ENCODE peak calls at places on chromosomes 7 and 10, in nine cellular contexts. One of them, this sample, is unnamed.
A peak's percentile ranks its signal among the peaks of the same experiment; 100 is the strongest.

GRCh38 chr7:120941064-120941463 is 9.5 kb upstream of the ING3 start:
- DNase-seq in MCF 10A: peak; percentile 16
- DNase-seq in hepatocyte: no peak
- DNase-seq in IMR-90: no peak
- DNase-seq in PC-9: no peak
- DNase-seq in BJ: no peak
- DNase-seq in epithelial cell of proximal tubule: no peak
- DNase-seq in astrocyte of the cerebellum: no peak
- DNase-seq in GM06990: no peak
- DNase-seq in this sample: no peak

GRCh38 chr10:47024399-47025252 is 113.4 kb downstream of the PTPN20 start:
- DNase-seq in MCF 10A: peak; percentile 67
- DNase-seq in hepatocyte: peak; percentile 81
- DNase-seq in IMR-90: peak; percentile 62
- DNase-seq in PC-9: peak; percentile 50
- DNase-seq in BJ: no peak
- DNase-seq in epithelial cell of proximal tubule: no peak
- DNase-seq in astrocyte of the cerebellum: peak; percentile 39
- DNase-seq in GM06990: peak; percentile 28
- DNase-seq in this sample: peak; percentile 95

GRCh38 chr7:100372256-100372655 is 1.0 kb upstream of the PILRA start:
- DNase-seq in MCF 10A: no peak
- DNase-seq in hepatocyte: peak; percentile 34
- DNase-seq in IMR-90: peak; percentile 69
- DNase-seq in PC-9: no peak
- DNase-seq in BJ: no peak
- DNase-seq in epithelial cell of proximal tubule: no peak
- DNase-seq in astrocyte of the cerebellum: no peak
- DNase-seq in GM06990: no peak
- DNase-seq in this sample: no peak

GRCh38 chr10:119025336-119025735 is 4.2 kb upstream of the NANOS1 start:
- DNase-seq in MCF 10A: peak; percentile 88
- DNase-seq in hepatocyte: peak; percentile 69
- DNase-seq in IMR-90: peak; percentile 64
- DNase-seq in PC-9: peak; percentile 85
- DNase-seq in BJ: no peak
- DNase-seq in epithelial cell of proximal tubule: no peak
- DNase-seq in astrocyte of the cerebellum: peak; percentile 67
- DNase-seq in GM06990: no peak
- DNase-seq in this sample: no peak

GRCh38 chr7:45704683-45705016 is 130.5 kb downstream of the ADCY1 start:
- DNase-seq in MCF 10A: no peak
- DNase-seq in hepatocyte: no peak
- DNase-seq in IMR-90: no peak
- DNase-seq in PC-9: no peak
- DNase-seq in BJ: no peak
- DNase-seq in epithelial cell of proximal tubule: no peak
- DNase-seq in astrocyte of the cerebellum: no peak
- DNase-seq in GM06990: no peak
- DNase-seq in this sample: no peak

GRCh38 chr10:101902032-101902799 is 58.6 kb upstream of the KCNIP2 start:
- DNase-seq in MCF 10A: no peak
- DNase-seq in hepatocyte: no peak
- DNase-seq in IMR-90: no peak
- DNase-seq in PC-9: no peak
- DNase-seq in BJ: no peak
- DNase-seq in epithelial cell of proximal tubule: no peak
- DNase-seq in astrocyte of the cerebellum: no peak
- DNase-seq in GM06990: peak; percentile 44
- DNase-seq in this sample: no peak

GRCh38 chr7:158723266-158723665 is 18.7 kb upstream of the NCAPG2 start:
- DNase-seq in MCF 10A: no peak
- DNase-seq in hepatocyte: no peak
- DNase-seq in IMR-90: no peak
- DNase-seq in PC-9: no peak
- DNase-seq in BJ: no peak
- DNase-seq in epithelial cell of proximal tubule: no peak
- DNase-seq in astrocyte of the cerebellum: no peak
- DNase-seq in GM06990: no peak
- DNase-seq in this sample: no peak

GRCh38 chr10:31399171-31399570 is 80.2 kb downstream of the ZEB1 start:
- DNase-seq in MCF 10A: no peak
- DNase-seq in hepatocyte: no peak
- DNase-seq in IMR-90: no peak
- DNase-seq in PC-9: no peak
- DNase-seq in BJ: no peak
- DNase-seq in epithelial cell of proximal tubule: no peak
- DNase-seq in astrocyte of the cerebellum: no peak
- DNase-seq in GM06990: no peak
- DNase-seq in this sample: no peak

GRCh38 chr7:156192921-156193320 is 380.7 kb upstream of the SHH start:
- DNase-seq in MCF 10A: peak; percentile 58
- DNase-seq in hepatocyte: no peak
- DNase-seq in IMR-90: no peak
- DNase-seq in PC-9: no peak
- DNase-seq in BJ: no peak
- DNase-seq in epithelial cell of proximal tubule: peak; percentile 9
- DNase-seq in astrocyte of the cerebellum: no peak
- DNase-seq in GM06990: no peak
- DNase-seq in this sample: no peak

GRCh38 chr7:31043035-31043434 is 9.1 kb upstream of the ADCYAP1R1 start:
- DNase-seq in MCF 10A: no peak
- DNase-seq in hepatocyte: no peak
- DNase-seq in IMR-90: no peak
- DNase-seq in PC-9: no peak
- DNase-seq in BJ: no peak
- DNase-seq in epithelial cell of proximal tubule: no peak
- DNase-seq in astrocyte of the cerebellum: no peak
- DNase-seq in GM06990: no peak
- DNase-seq in this sample: no peak

GRCh38 chr10:5502903-5503835 is 3.8 kb upstream of the CALML5 start:
- DNase-seq in MCF 10A: no peak
- DNase-seq in hepatocyte: peak; percentile 50
- DNase-seq in IMR-90: no peak
- DNase-seq in PC-9: peak; percentile 81
- DNase-seq in BJ: no peak
- DNase-seq in epithelial cell of proximal tubule: no peak
- DNase-seq in astrocyte of the cerebellum: no peak
- DNase-seq in GM06990: no peak
- DNase-seq in this sample: no peak

GRCh38 chr7:95509199-95509598 is 23.5 kb downstream of the ASB4 start:
- DNase-seq in MCF 10A: peak; percentile 7
- DNase-seq in hepatocyte: peak; percentile 69
- DNase-seq in IMR-90: peak; percentile 18
- DNase-seq in PC-9: no peak
- DNase-seq in BJ: no peak
- DNase-seq in epithelial cell of proximal tubule: no peak
- DNase-seq in astrocyte of the cerebellum: peak; percentile 59
- DNase-seq in GM06990: no peak
- DNase-seq in this sample: no peak

GRCh38 chr7:133545613-133546012 is 292.7 kb downstream of the EXOC4 start:
- DNase-seq in MCF 10A: peak; percentile 38
- DNase-seq in hepatocyte: no peak
- DNase-seq in IMR-90: peak; percentile 58
- DNase-seq in PC-9: no peak
- DNase-seq in BJ: no peak
- DNase-seq in epithelial cell of proximal tubule: no peak
- DNase-seq in astrocyte of the cerebellum: peak; percentile 32
- DNase-seq in GM06990: no peak
- DNase-seq in this sample: no peak

GRCh38 chr10:5526691-5527331 is 2.0 kb downstream of the CALML3 start:
- DNase-seq in MCF 10A: no peak
- DNase-seq in hepatocyte: no peak
- DNase-seq in IMR-90: no peak
- DNase-seq in PC-9: no peak
- DNase-seq in BJ: no peak
- DNase-seq in epithelial cell of proximal tubule: no peak
- DNase-seq in astrocyte of the cerebellum: no peak
- DNase-seq in GM06990: no peak
- DNase-seq in this sample: no peak

GRCh38 chr10:4767033-4767814 is 58.8 kb upstream of the AKR1E2 start:
- DNase-seq in MCF 10A: peak; percentile 57
- DNase-seq in hepatocyte: peak; percentile 50
- DNase-seq in IMR-90: peak; percentile 66
- DNase-seq in PC-9: no peak
- DNase-seq in BJ: no peak
- DNase-seq in epithelial cell of proximal tubule: no peak
- DNase-seq in astrocyte of the cerebellum: peak; percentile 54
- DNase-seq in GM06990: no peak
- DNase-seq in this sample: no peak

DNA sequence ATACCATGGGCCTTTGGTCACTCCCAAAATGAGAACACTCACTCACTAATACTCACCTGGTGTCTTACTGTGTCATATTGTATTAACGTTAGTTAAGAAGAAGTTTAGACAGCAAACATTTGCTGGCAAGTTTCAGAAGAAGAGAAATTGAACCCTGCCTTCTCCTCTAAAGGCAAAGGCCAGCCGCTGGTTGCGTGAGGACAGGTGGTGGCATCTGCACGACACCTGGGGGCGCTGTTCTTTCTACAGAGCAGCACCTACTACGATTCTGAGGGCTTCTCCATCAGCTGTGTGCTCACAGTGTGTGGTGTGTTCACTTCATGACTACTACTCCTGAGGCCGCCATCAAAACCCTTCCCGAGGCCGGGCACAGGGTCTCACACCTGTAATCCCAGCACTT is 17.9 kb upstream of the CLEC2L start:
- DNase-seq in MCF 10A: peak; percentile 39
- DNase-seq in hepatocyte: no peak
- DNase-seq in IMR-90: no peak
- DNase-seq in PC-9: no peak
- DNase-seq in BJ: no peak
- DNase-seq in epithelial cell of proximal tubule: no peak
- DNase-seq in astrocyte of the cerebellum: no peak
- DNase-seq in GM06990: no peak
- DNase-seq in this sample: no peak
- TF ChIP-seq CTCF in MCF 10A: no peak
- TF ChIP-seq CTCF in hepatocyte: peak; percentile 9
- TF ChIP-seq CTCF in IMR-90: no peak
- TF ChIP-seq CTCF in PC-9: peak; percentile 44
- TF ChIP-seq CTCF in BJ: no peak
- TF ChIP-seq CTCF in epithelial cell of proximal tubule: peak; percentile 57
- TF ChIP-seq CTCF in astrocyte of the cerebellum: peak; percentile 14
- TF ChIP-seq CTCF in GM06990: peak; percentile 46
- TF ChIP-seq CTCF in this sample: peak; percentile 23

DNA sequence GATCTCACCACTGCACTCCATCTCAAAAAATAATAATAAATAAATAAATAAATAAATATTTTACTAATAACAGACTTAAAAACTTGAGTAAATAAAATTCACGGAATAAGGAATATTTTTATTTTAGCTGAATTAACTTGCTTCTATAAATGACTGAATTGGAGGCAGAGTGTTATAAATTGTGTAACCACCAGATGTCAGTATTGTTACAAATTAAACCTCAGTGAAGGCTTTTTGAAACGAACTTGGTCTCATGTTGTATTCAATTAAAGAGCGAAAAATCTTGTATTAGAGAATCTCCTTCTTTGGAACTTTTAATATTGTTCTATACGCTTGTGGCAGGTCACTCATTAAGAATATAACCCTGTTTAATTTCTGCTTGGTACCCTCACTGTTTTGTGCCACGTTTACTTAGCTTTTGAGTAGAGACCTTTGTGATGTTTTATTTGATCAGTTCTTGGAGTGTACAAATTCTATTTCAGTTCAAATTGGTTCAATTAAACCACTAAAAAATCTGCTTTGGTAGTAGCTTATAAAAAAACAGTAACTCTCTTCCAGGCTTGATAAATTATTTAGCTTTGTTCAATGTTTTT is 45.6 kb upstream of the SCIN start:
- DNase-seq in MCF 10A: peak; percentile 56
- DNase-seq in hepatocyte: peak; percentile 62
- DNase-seq in IMR-90: peak; percentile 69
- DNase-seq in PC-9: peak; percentile 56
- DNase-seq in BJ: peak; percentile 7
- DNase-seq in epithelial cell of proximal tubule: peak; percentile 42
- DNase-seq in astrocyte of the cerebellum: peak; percentile 61
- DNase-seq in GM06990: no peak
- DNase-seq in this sample: no peak
- TF ChIP-seq CTCF in MCF 10A: peak; percentile 56
- TF ChIP-seq CTCF in hepatocyte: peak; percentile 82
- TF ChIP-seq CTCF in IMR-90: peak; percentile 76
- TF ChIP-seq CTCF in PC-9: peak; percentile 85
- TF ChIP-seq CTCF in BJ: peak; percentile 45
- TF ChIP-seq CTCF in epithelial cell of proximal tubule: peak; percentile 55
- TF ChIP-seq CTCF in astrocyte of the cerebellum: no peak
- TF ChIP-seq CTCF in GM06990: peak; percentile 44
- TF ChIP-seq CTCF in this sample: peak; percentile 65

GRCh38 chr10:32577448-32577847 is 131.5 kb downstream of the CCDC7 start:
- DNase-seq in MCF 10A: no peak
- DNase-seq in hepatocyte: no peak
- DNase-seq in IMR-90: peak; percentile 9
- DNase-seq in PC-9: no peak
- DNase-seq in BJ: peak; percentile 4
- DNase-seq in epithelial cell of proximal tubule: peak; percentile 9
- DNase-seq in astrocyte of the cerebellum: no peak
- DNase-seq in GM06990: no peak
- DNase-seq in this sample: no peak
- TF ChIP-seq CTCF in MCF 10A: no peak
- TF ChIP-seq CTCF in hepatocyte: no peak
- TF ChIP-seq CTCF in IMR-90: no peak
- TF ChIP-seq CTCF in PC-9: no peak
- TF ChIP-seq CTCF in BJ: peak; percentile 16
- TF ChIP-seq CTCF in epithelial cell of proximal tubule: peak; percentile 13
- TF ChIP-seq CTCF in astrocyte of the cerebellum: no peak
- TF ChIP-seq CTCF in GM06990: no peak
- TF ChIP-seq CTCF in this sample: no peak

GRCh38 chr10:61476529-61476928 is 23.3 kb upstream of the TMEM26 start:
- DNase-seq in MCF 10A: no peak
- DNase-seq in hepatocyte: no peak
- DNase-seq in IMR-90: no peak
- DNase-seq in PC-9: no peak
- DNase-seq in BJ: no peak
- DNase-seq in epithelial cell of proximal tubule: no peak
- DNase-seq in astrocyte of the cerebellum: no peak
- DNase-seq in GM06990: no peak
- DNase-seq in this sample: no peak

GRCh38 chr10:61471491-61471890 is 18.3 kb upstream of the TMEM26 start:
- DNase-seq in MCF 10A: no peak
- DNase-seq in hepatocyte: no peak
- DNase-seq in IMR-90: no peak
- DNase-seq in PC-9: no peak
- DNase-seq in BJ: no peak
- DNase-seq in epithelial cell of proximal tubule: no peak
- DNase-seq in astrocyte of the cerebellum: no peak
- DNase-seq in GM06990: no peak
- DNase-seq in this sample: no peak

GRCh38 chr10:61470730-61471129 is 17.5 kb upstream of the TMEM26 start:
- DNase-seq in MCF 10A: no peak
- DNase-seq in hepatocyte: no peak
- DNase-seq in IMR-90: no peak
- DNase-seq in PC-9: peak; percentile 17
- DNase-seq in BJ: no peak
- DNase-seq in epithelial cell of proximal tubule: no peak
- DNase-seq in astrocyte of the cerebellum: no peak
- DNase-seq in GM06990: no peak
- DNase-seq in this sample: no peak

GRCh38 chr10:61475449-61475873 is 22.3 kb upstream of the TMEM26 start:
- DNase-seq in MCF 10A: peak; percentile 63
- DNase-seq in hepatocyte: no peak
- DNase-seq in IMR-90: peak; percentile 66
- DNase-seq in PC-9: no peak
- DNase-seq in BJ: peak; percentile 16
- DNase-seq in epithelial cell of proximal tubule: no peak
- DNase-seq in astrocyte of the cerebellum: peak; percentile 55
- DNase-seq in GM06990: no peak
- DNase-seq in this sample: no peak

GRCh38 chr10:61472090-61472674 is 19.0 kb upstream of the TMEM26 start:
- DNase-seq in MCF 10A: no peak
- DNase-seq in hepatocyte: no peak
- DNase-seq in IMR-90: no peak
- DNase-seq in PC-9: no peak
- DNase-seq in BJ: no peak
- DNase-seq in epithelial cell of proximal tubule: no peak
- DNase-seq in astrocyte of the cerebellum: no peak
- DNase-seq in GM06990: no peak
- DNase-seq in this sample: no peak
- TF ChIP-seq CTCF in MCF 10A: no peak
- TF ChIP-seq CTCF in hepatocyte: no peak
- TF ChIP-seq CTCF in IMR-90: no peak
- TF ChIP-seq CTCF in PC-9: no peak
- TF ChIP-seq CTCF in BJ: no peak
- TF ChIP-seq CTCF in epithelial cell of proximal tubule: no peak
- TF ChIP-seq CTCF in astrocyte of the cerebellum: no peak
- TF ChIP-seq CTCF in GM06990: peak; percentile 3
- TF ChIP-seq CTCF in this sample: no peak